ENCODE peak calls at places on chromosomes 7 and 10, in eight cellular contexts. B is left ventricle myocardium inferior, X is heart right ventricle, V is astrocyte, L is cardiac muscle cell, P is neural progenitor cell, C is esophagus squamous epithelium, I is mesendoderm. M is an unnamed sample. For H3K36me3, the result is how much of the 10 kb centered on the place peaks cover.

GRCh38 chr7:95520136-95520535 is 34.4 kb downstream of the ASB4 start:
- DNase-seq in B (no peak), X (no peak), V (no peak), L (no peak), P (no peak), C (no peak), I (no peak), M (no peak)

GRCh38 chr10:65501259-65501658 is 1424.6 kb upstream of the LRRTM3 start:
- DNase-seq in B (no peak), X (no peak), V (no peak), L (no peak), P (no peak), C (no peak), I (no peak), M (no peak)

GRCh38 chr10:33808475-33808874 is 474.0 kb upstream of the NRP1 start:
- DNase-seq in B (no peak), X (no peak), V (peak), L (no peak), P (no peak), C (no peak), I (no peak), M (no peak)

GRCh38 chr7:139799586-139799985 is 21.8 kb upstream of the HIPK2 start:
- DNase-seq in B (no peak), X (no peak), V (no peak), L (no peak), P (no peak), C (no peak), I (no peak), M (no peak)

GRCh38 chr10:47402681-47403301 is 18.7 kb upstream of the ZNF488 start:
- DNase-seq in B (peak), X (peak), V (peak), L (peak), P (peak), C (no peak), I (peak), M (no peak)

GRCh38 chr10:14751576-14752330 is 22.9 kb downstream of the FAM107B start:
- DNase-seq in B (peak), X (peak), V (no peak), L (no peak), P (no peak), C (no peak), I (peak), M (no peak)

GRCh38 chr7:133797818-133798485 is 329.2 kb upstream of the LRGUK start:
- DNase-seq in B (no peak), X (no peak), V (peak), L (no peak), P (no peak), C (no peak), I (no peak), M (no peak)

GRCh38 chr7:156999611-157000046 is 10.8 kb downstream of the MNX1 start:
- DNase-seq in B (no peak), X (no peak), V (no peak), L (no peak), P (peak), C (no peak), I (no peak), M (no peak)

GRCh38 chr10:10831085-10831484 is 186.6 kb upstream of the CELF2 start:
- DNase-seq in B (no peak), X (no peak), V (peak), L (no peak), P (no peak), C (no peak), I (peak), M (no peak)

GRCh38 chr7:48182736-48183369 is 11.6 kb downstream of the ABCA13 start:
- DNase-seq in B (no peak), X (no peak), V (peak), L (no peak), P (no peak), C (no peak), I (no peak), M (no peak)

GRCh38 chr10:92822060-92822634 is 26.2 kb upstream of the EXOC6 start:
- DNase-seq in B (no peak), X (no peak), V (peak), L (no peak), P (no peak), C (no peak), I (no peak), M (no peak)

GRCh38 chr7:127927339-127927679 is 103.9 kb downstream of the LRRC4 start:
- DNase-seq in B (no peak), X (no peak), V (peak), L (peak), P (no peak), C (no peak), I (no peak), M (no peak)

GRCh38 chr7:20777377-20778062 is 9.2 kb downstream of the SP8 start:
- DNase-seq in B (no peak), X (no peak), V (no peak), L (no peak), P (no peak), C (no peak), I (peak), M (no peak)

GRCh38 chr7:10237306-10237705 is 736.4 kb upstream of the PHF14 start:
- DNase-seq in B (no peak), X (peak), V (peak), L (no peak), P (no peak), C (no peak), I (peak), M (no peak)

GRCh38 chr7:122412886-122413285 is 108.3 kb upstream of the FEZF1 start:
- DNase-seq in B (no peak), X (peak), V (peak), L (peak), P (no peak), C (no peak), I (peak), M (no peak)

GRCh38 chr7:112721395-112721794 is 68.8 kb downstream of the TMEM168 start:
- DNase-seq in B (no peak), X (no peak), V (no peak), L (no peak), P (no peak), C (no peak), I (no peak), M (no peak)

GRCh38 chr7:132239422-132239994 is 336.8 kb downstream of the PLXNA4 start:
- DNase-seq in B (no peak), X (no peak), V (no peak), L (no peak), P (no peak), C (no peak), I (no peak), M (no peak)

GRCh38 chr10:132865236-132865635 is 77.1 kb downstream of the CFAP46 start:
- DNase-seq in B (peak), X (no peak), V (no peak), L (no peak), P (no peak), C (no peak), I (no peak), M (no peak)

GRCh38 chr7:137847418-137848050 is 760 bp upstream of the DGKI start:
- DNase-seq in B (no peak), X (no peak), V (no peak), L (peak), P (peak), C (no peak), I (peak), M (no peak)

GRCh38 chr10:132910186-132910880 is 32.0 kb downstream of the CFAP46 start:
- DNase-seq in B (no peak), X (no peak), V (no peak), L (no peak), P (no peak), C (no peak), I (no peak), M (no peak)

GRCh38 chr10:73780966-73781365 is 882 bp upstream of the CHCHD1 start:
- DNase-seq in B (no peak), X (no peak), V (no peak), L (no peak), P (no peak), C (no peak), I (no peak), M (no peak)

GRCh38 chr10:91690412-91690811 is 57.5 kb upstream of the PPP1R3C start:
- DNase-seq in B (no peak), X (no peak), V (no peak), L (no peak), P (no peak), C (no peak), I (no peak), M (no peak)

GRCh38 chr10:124040454-124040853 is 52.9 kb downstream of the CHST15 start:
- DNase-seq in B (no peak), X (no peak), V (no peak), L (no peak), P (no peak), C (no peak), I (no peak), M (no peak)

GRCh38 chr10:32225976-32226375 is 121.0 kb downstream of the EPC1 start:
- DNase-seq in B (no peak), X (no peak), V (no peak), L (no peak), P (no peak), C (no peak), I (no peak), M (no peak)

GRCh38 chr10:121282797-121283515 is 315.3 kb downstream of the FGFR2 start:
- DNase-seq in B (no peak), X (no peak), V (no peak), L (no peak), P (no peak), C (no peak), I (no peak), M (no peak)
- H3K27ac ChIP-seq in B (no peak), X (no peak), V (no peak), L (no peak), P (no peak), C (no peak), I (no peak), M (no peak)

DNA sequence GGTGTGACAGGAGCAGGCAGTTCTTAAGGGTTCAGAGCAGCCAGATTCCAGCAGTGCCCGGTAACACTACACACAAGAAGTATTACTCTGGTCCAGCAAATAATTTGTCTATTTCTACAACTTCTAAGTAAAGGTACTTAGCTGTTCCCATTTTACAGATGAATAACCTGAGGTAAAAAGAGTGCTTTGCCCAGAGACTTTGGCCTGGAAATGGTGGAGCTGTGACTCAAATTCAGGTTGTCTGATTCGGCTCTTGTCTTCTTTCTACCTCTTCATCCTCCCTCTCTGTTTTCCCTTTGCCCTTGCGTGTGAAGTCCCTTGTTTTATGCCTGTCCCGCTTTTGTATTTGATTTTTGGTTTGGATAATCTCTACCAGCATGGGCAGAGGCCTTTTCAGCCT is 17.1 kb downstream of the SFRP5 start:
- DNase-seq in B (no peak), X (no peak), V (no peak), L (no peak), P (no peak), C (no peak), I (no peak), M (no peak)
- H3K36me3 ChIP-seq in B (half or more), X (half or more), V (under half), L (under half), P (under half), C (under half), I (under half), M (half or more)

GRCh38 chr7:29642494-29643155 is 79.0 kb downstream of the PRR15 start:
- DNase-seq in B (no peak), X (no peak), V (peak), L (no peak), P (no peak), C (no peak), I (no peak), M (no peak)
- H3K27ac ChIP-seq in B (no peak), X (no peak), V (no peak), L (no peak), P (no peak), C (no peak), I (no peak), M (no peak)

DNA sequence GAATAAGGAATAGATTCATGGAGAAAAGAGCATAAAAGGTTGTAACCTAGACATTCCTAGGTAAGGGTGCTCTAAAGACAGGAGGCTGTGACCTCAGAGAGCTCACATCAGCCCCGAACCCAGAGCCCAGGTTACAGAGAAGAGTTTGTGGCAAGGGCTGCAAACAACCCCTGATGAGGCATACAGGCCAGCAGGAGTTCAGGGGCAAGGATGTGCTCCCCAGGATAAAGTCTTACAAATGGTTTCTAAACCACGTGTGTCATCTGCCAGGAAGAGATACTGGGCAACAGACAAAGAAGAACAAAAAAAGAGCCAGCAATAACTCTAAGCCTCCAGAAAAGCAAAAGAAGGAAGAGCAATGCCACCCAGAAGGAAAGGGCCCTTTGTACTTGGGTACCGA is 27.7 kb downstream of the NCAPG2 start:
- DNase-seq in B (no peak), X (no peak), V (no peak), L (no peak), P (no peak), C (no peak), I (no peak), M (no peak)
- H3K36me3 ChIP-seq in B (under half), X (half or more), V (under half), L (under half), P (under half), C (under half), I (under half), M (under half)

GRCh38 chr10:106548832-106549231 is 615.7 kb downstream of the SORCS1 start:
- DNase-seq in B (no peak), X (no peak), V (no peak), L (peak), P (no peak), C (no peak), I (no peak), M (no peak)

GRCh38 chr10:106557053-106557452 is 607.5 kb downstream of the SORCS1 start:
- DNase-seq in B (no peak), X (no peak), V (peak), L (no peak), P (no peak), C (no peak), I (no peak), M (no peak)

GRCh38 chr10:106555599-106555998 is 608.9 kb downstream of the SORCS1 start:
- DNase-seq in B (no peak), X (no peak), V (no peak), L (peak), P (peak), C (no peak), I (peak), M (no peak)

GRCh38 chr10:106547047-106547635 is 617.4 kb downstream of the SORCS1 start:
- DNase-seq in B (no peak), X (no peak), V (no peak), L (no peak), P (no peak), C (no peak), I (no peak), M (no peak)

DNA sequence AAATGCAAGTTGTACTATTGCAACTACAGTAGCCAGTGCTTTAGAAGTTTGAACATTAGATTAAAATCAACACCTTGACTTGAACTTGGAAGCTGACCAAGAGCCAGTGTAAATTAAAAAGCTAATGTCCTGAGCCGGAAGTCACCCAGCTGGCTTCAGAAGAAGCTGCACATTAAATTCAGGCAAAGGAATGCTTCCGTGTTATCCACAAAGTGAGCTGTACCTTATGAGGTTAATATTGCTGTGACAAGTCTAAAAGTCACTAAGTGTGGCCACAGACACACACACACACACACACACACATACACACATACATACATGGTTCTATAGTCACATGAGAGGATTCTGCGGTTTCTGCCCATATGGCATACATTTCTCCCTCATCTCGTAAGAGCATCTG is 613.0 kb downstream of the SORCS1 start:
- DNase-seq in B (no peak), X (no peak), V (no peak), L (no peak), P (no peak), C (no peak), I (no peak), M (no peak)
- H3K27ac ChIP-seq in B (no peak), X (no peak), V (no peak), L (no peak), P (no peak), C (no peak), I (no peak), M (no peak)

DNA sequence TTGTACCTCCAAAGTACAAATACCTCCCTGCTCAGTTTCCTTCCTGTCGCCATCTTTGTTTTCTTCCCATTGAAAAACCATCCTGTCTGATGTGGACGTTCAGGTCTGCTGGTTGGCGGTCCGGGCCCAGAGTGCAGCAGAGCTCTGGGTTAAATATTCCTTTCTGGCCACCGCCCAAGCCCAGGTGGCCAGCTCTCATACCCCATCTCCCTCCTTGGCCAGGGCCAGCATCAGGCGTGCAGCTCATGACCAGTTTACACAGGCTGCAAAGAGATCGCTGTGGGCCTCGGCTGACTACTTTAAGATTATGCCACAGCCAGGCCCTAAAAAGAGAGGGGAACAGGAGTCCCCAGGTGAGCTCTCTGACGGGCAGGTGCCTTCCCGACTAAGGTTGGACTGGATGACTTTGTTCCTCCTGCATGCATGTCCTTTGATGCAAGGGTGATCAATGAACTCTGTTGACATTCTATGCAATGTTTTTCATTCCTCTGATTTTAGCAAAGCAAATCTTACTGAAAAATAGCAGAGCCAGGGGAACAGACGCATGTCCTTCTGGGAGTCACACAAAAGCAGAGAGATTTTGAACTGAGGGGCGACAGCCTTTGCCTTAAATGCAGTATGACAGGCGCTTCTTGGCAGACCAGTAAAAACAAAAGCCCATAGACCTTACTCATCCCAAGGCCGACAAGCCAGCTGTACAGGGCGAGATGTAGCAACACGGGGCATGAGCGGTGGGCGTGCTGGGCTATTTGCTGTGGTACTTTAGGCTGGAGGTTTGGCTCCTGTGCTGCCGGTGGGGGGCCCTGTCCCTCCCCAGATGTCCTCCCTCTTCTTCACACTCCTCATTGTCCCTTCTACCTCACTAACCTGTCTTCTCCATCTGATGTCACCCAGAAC is 33.3 kb upstream of the SH2B2 start:
- DNase-seq in B (no peak), X (no peak), V (no peak), L (no peak), P (no peak), C (no peak), I (no peak), M (no peak)
- H3K36me3 ChIP-seq in B (under half), X (under half), V (under half), L (under half), P (under half), C (under half), I (under half), M (under half)